ENCODE peak calls at places on chromosome 15, in four cellular contexts. Q, W, V and D are unnamed samples.

GRCh38 chr15:51706347-51706746 is 25.0 kb downstream of the SCG3 start:
- DNase-seq in V (peak; percentile 73), Q (no peak), W (no peak), D (no peak)

GRCh38 chr15:92690370-92690769 is 34.8 kb upstream of the FAM174B start:
- DNase-seq in V (no peak), W (no peak), Q (no peak), D (no peak)

GRCh38 chr15:92655178-92655995 is at the start of gene FAM174B:
- DNase-seq in Q (no peak), V (peak; percentile 57), W (peak; percentile 84), D (peak; percentile 79)

GRCh38 chr15:79919090-79919748 is 22.4 kb upstream of the MTHFS start:
- DNase-seq in Q (no peak), V (no peak), W (peak; percentile 74), D (peak; percentile 88)

GRCh38 chr15:91867581-91868026 is 14.1 kb downstream of the SLCO3A1 start:
- DNase-seq in Q (no peak), V (peak; percentile 97), W (no peak), D (peak; percentile 59)

GRCh38 chr15:79922512-79923067 is 25.8 kb upstream of the MTHFS start:
- DNase-seq in V (no peak), Q (no peak), W (no peak), D (no peak)

GRCh38 chr15:31263751-31264533 is 62.7 kb upstream of the KLF13 start:
- DNase-seq in V (no peak), Q (peak; percentile 89), W (peak; percentile 1), D (no peak)

GRCh38 chr15:57626713-57627440 is 35.2 kb downstream of the MYZAP start:
- DNase-seq in W (no peak), V (no peak), Q (no peak), D (no peak)

GRCh38 chr15:85500060-85500708 is 119.8 kb downstream of the AKAP13 start:
- DNase-seq in W (no peak), Q (peak; percentile 23), V (no peak), D (no peak)

GRCh38 chr15:59299919-59300617 is 72.6 kb downstream of the MYO1E start:
- DNase-seq in W (no peak), V (peak; percentile 98), Q (peak; percentile 87), D (peak; percentile 46)

GRCh38 chr15:98738689-98739411 is 90.5 kb downstream of the IGF1R start:
- DNase-seq in V (no peak), Q (no peak), W (no peak), D (no peak)

GRCh38 chr15:26983822-26984221 is 12.8 kb downstream of the GABRG3 start:
- DNase-seq in W (no peak), Q (no peak), V (no peak), D (no peak)

GRCh38 chr15:101027273-101027901 is 108.2 kb downstream of the LRRK1 start:
- DNase-seq in Q (no peak), V (no peak), W (no peak), D (no peak)

GRCh38 chr15:92886229-92886628 is 13.9 kb upstream of the CHD2 start:
- DNase-seq in V (peak; percentile 21), Q (no peak), W (no peak), D (no peak)

GRCh38 chr15:62994975-62995730 is 47.4 kb upstream of the TPM1 start:
- DNase-seq in V (peak; percentile 69), W (no peak), Q (no peak), D (peak; percentile 47)

GRCh38 chr15:26773917-26774316 is 1.1 kb upstream of the GABRB3 start:
- DNase-seq in Q (no peak), V (no peak), W (peak; percentile 69), D (peak; percentile 17)

GRCh38 chr15:83206387-83206970 is 1.1 kb downstream of the HDGFL3 start:
- DNase-seq in V (peak; percentile 38), W (no peak), Q (peak; percentile 13), D (no peak)

GRCh38 chr15:96254168-96254567 is 76.3 kb upstream of the NR2F2 start:
- DNase-seq in W (peak; percentile 24), Q (no peak), V (no peak), D (no peak)

GRCh38 chr15:56496635-56497034 is 31.7 kb upstream of the MNS1 start:
- DNase-seq in V (peak; percentile 73), W (peak; percentile 66), Q (peak; percentile 88), D (peak; percentile 77)

GRCh38 chr15:101250931-101251829 is 668 bp downstream of the CHSY1 start:
- DNase-seq in Q (no peak), V (peak; percentile 81), W (peak; percentile 73), D (peak; percentile 84)

GRCh38 chr15:65730560-65731172 is 61.4 kb downstream of the DENND4A start:
- DNase-seq in Q (no peak), W (no peak), V (peak; percentile 55), D (no peak)

GRCh38 chr15:41238100-41238499 is 7.0 kb downstream of the CHP1 start:
- DNase-seq in W (no peak), V (no peak), Q (no peak), D (no peak)

GRCh38 chr15:90412356-90413194 is 24.5 kb downstream of the IQGAP1 start:
- DNase-seq in W (no peak), Q (peak; percentile 44), V (peak; percentile 81), D (peak; percentile 72)

GRCh38 chr15:59138243-59138642 is 33.3 kb downstream of the CCNB2 start:
- DNase-seq in V (peak; percentile 60), W (peak; percentile 63), Q (peak; percentile 78), D (peak; percentile 48)

GRCh38 chr15:80755884-80756283 is 23.3 kb upstream of the CEMIP start:
- DNase-seq in W (no peak), Q (no peak), V (no peak), D (no peak)

GRCh38 chr15:77515613-77516012 is 94.9 kb downstream of the HMG20A start:
- DNase-seq in Q (no peak), V (no peak), W (no peak), D (no peak)

GRCh38 chr15:45123397-45123796 is 6.3 kb downstream of the DUOXA1 start:
- DNase-seq in V (no peak), W (no peak), Q (no peak), D (no peak)

GRCh38 chr15:63112871-63113270 is 8.8 kb upstream of the LACTB start:
- DNase-seq in Q (no peak), V (no peak), W (no peak), D (no peak)

GRCh38 chr15:35211240-35211952 is 126.3 kb upstream of the NANOGP8 start:
- DNase-seq in Q (no peak), W (no peak), V (no peak), D (no peak)

GRCh38 chr15:70200003-70200410 is 102.3 kb upstream of the TLE3 start:
- DNase-seq in W (no peak), V (no peak), Q (no peak), D (no peak)

GRCh38 chr15:26974120-26974780 is 3.3 kb downstream of the GABRG3 start:
- DNase-seq in W (peak; percentile 55), V (peak; percentile 37), Q (peak; percentile 7), D (peak; percentile 57)

GRCh38 chr15:91521996-91522395 is 331.5 kb upstream of the SLCO3A1 start:
- DNase-seq in Q (no peak), W (no peak), V (peak; percentile 85), D (no peak)

GRCh38 chr15:72166716-72167417 is 30.7 kb downstream of the GRAMD2A start:
- DNase-seq in W (no peak), V (no peak), Q (no peak), D (no peak)

GRCh38 chr15:99445272-99445850 is 120.4 kb upstream of the MEF2A start:
- DNase-seq in W (no peak), V (no peak), Q (no peak), D (no peak)

GRCh38 chr15:90402230-90402629 is 14.2 kb downstream of the IQGAP1 start:
- DNase-seq in W (no peak), V (peak; percentile 90), Q (no peak), D (peak; percentile 17)

GRCh38 chr15:61835029-61835428 is 225.2 kb downstream of the VPS13C start:
- DNase-seq in W (no peak), V (no peak), Q (no peak), D (no peak)
- H2AFZ ChIP-seq in W (no peak overlapping the region), V (peak overlapping the region; percentile 84), Q (no peak overlapping the region), D (no peak overlapping the region)

DNA sequence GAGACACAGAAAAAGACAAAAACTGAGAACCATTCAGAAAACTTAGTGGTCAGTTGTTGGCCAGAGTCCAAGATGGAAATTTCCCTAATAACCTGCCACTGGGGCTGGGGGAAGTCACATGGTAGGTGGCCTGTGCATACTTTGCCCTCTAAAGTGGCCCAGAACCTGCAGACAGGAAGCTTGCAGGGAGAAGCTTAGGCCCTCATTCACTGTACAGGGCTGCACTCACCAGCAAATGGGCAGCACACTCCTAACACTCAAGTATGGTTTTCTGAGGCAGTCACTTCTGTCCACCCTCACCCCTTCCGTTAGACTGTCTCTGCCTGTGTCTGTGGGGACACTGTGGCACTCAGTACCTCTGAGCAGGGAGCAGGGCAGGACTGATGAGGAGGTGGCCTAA is 14.5 kb upstream of the RNU6-1 start:
- DNase-seq in W (no peak), V (no peak), Q (peak; percentile 46), D (no peak)
- H3K4me1 ChIP-seq in W (peaks cover 3% of the 10 kb centered on the region), V (no peaks in the 10 kb centered on the region), Q (peaks cover 87% of the 10 kb centered on the region), D (peaks cover 7% of the 10 kb centered on the region)

GRCh38 chr15:48913141-48913540 is 35.2 kb downstream of the EID1 start:
- DNase-seq in V (no peak), W (no peak), Q (no peak), D (peak; percentile 27)
- TF ChIP-seq EZH2phosphoT487 in V (no peak), W (no peak), Q (no peak), D (no peak)

DNA sequence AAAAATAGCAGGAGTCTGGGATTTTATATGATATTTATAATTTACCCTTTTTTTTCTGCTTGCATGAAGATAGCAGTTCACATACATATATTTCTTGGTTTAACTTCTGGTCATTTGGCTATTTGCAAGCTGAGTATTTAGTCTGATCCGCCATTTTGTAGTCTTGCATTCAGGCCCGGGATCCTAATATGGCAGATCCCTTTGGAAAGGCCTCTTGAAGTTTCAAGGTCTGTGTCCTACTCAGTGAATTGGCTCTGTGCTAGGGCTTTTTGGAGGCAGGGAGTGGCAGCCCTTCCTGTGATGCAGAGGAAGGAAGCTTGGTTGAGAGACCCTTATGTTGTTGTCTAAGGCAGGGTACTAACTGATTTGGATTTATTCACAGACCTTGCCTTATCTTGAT is 2.9 kb downstream of the SNRPN start:
- DNase-seq in W (peak; percentile 31), Q (no peak), V (no peak), D (no peak)
- H2AFZ ChIP-seq in W (no peak overlapping the region), Q (no peak overlapping the region), V (no peak overlapping the region), D (no peak overlapping the region)

GRCh38 chr15:69090197-69090948 is 70.1 kb upstream of the GLCE start:
- DNase-seq in Q (no peak), W (peak; percentile 34), V (peak; percentile 49), D (peak; percentile 55)
- H3K4me1 ChIP-seq in Q (no peaks in the 10 kb centered on the region), W (peaks cover 60% of the 10 kb centered on the region), V (no peaks in the 10 kb centered on the region), D (no peaks in the 10 kb centered on the region)